ENCODE peak calls at places on chromosomes 7 and 10, in five cellular contexts. T, D, V, I and M are unnamed samples.

GRCh38 chr7:56157238-56157790 is 41.1 kb upstream of the NUPR2 start:
- DNase-seq in V (no peak), I (no peak), T (no peak), D (no peak), M (no peak)

GRCh38 chr7:46210467-46210866 is 289.4 kb upstream of the IGFBP3 start:
- DNase-seq in T (no peak), D (no peak), V (peak), I (no peak), M (no peak)

GRCh38 chr7:121097577-121097976 is 109.1 kb downstream of the CPED1 start:
- DNase-seq in V (no peak), I (no peak), D (no peak), T (no peak), M (no peak)

GRCh38 chr7:47584128-47584865 is 2.4 kb upstream of the TNS3 start:
- DNase-seq in T (no peak), I (no peak), V (peak), D (no peak), M (no peak)

GRCh38 chr7:86978804-86979506 is 80.5 kb downstream of the ELAPOR2 start:
- DNase-seq in I (no peak), D (no peak), T (peak), V (no peak), M (no peak)

GRCh38 chr7:122412886-122413285 is 108.3 kb upstream of the FEZF1 start:
- DNase-seq in I (no peak), V (peak), D (no peak), T (no peak), M (no peak)

GRCh38 chr7:45267262-45267661 is 109.7 kb downstream of the RAMP3 start:
- DNase-seq in V (peak), D (no peak), I (no peak), T (no peak), M (no peak)

GRCh38 chr7:35436452-35436851 is 182.6 kb upstream of the TBX20 start:
- DNase-seq in V (no peak), D (no peak), T (no peak), I (no peak), M (no peak)

GRCh38 chr7:7563269-7563668 is 3.4 kb upstream of the MIOS start:
- DNase-seq in V (no peak), T (no peak), I (no peak), D (no peak), M (no peak)

GRCh38 chr7:1305873-1306272 is 73.2 kb downstream of the UNCX start:
- DNase-seq in I (no peak), D (no peak), T (no peak), V (no peak), M (no peak)

GRCh38 chr7:80721880-80722595 is 83.6 kb downstream of the CD36 start:
- DNase-seq in V (peak), T (no peak), D (no peak), I (no peak), M (no peak)

GRCh38 chr10:89207181-89207800 is at the start of gene CH25H:
- DNase-seq in T (peak), V (peak), I (no peak), D (peak), M (peak)

GRCh38 chr10:26566525-26567348 is 128.6 kb downstream of the APBB1IP start:
- DNase-seq in T (no peak), I (no peak), V (no peak), D (no peak), M (peak)

GRCh38 chr7:120792091-120792860 is 65.7 kb downstream of the TSPAN12 start:
- DNase-seq in D (peak), V (peak), T (peak), I (peak), M (peak)

GRCh38 chr7:8442814-8443304 is 9.4 kb downstream of the NXPH1 start:
- DNase-seq in D (peak), I (no peak), V (no peak), T (peak), M (peak)

GRCh38 chr7:32068411-32068905 is 1.7 kb downstream of the PDE1C start:
- DNase-seq in I (no peak), T (no peak), D (no peak), V (no peak), M (no peak)

GRCh38 chr7:52741670-52742069 is 293.8 kb upstream of the POM121L12 start:
- DNase-seq in I (no peak), V (no peak), T (no peak), D (no peak), M (no peak)

GRCh38 chr10:31706921-31707571 is 221.6 kb downstream of the ARHGAP12 start:
- DNase-seq in I (no peak), D (no peak), T (no peak), V (no peak), M (no peak)

GRCh38 chr7:156816943-156817572 is 75.9 kb downstream of the LMBR1 start:
- DNase-seq in I (no peak), D (no peak), T (peak), V (peak), M (no peak)